ENCODE peak calls at places on chromosomes 1 and 21, in nine cellular contexts. G is HL-60, P is transverse colon, K is kidney, S is psoas muscle, D is endodermal cell, M is fibroblast of mammary gland, H is GM23338, T is fibroblast of the aortic adventitia. Z is an unnamed sample.

GRCh38 chr1:233448290-233448689 is 120.8 kb downstream of the MAP3K21 start:
- DNase-seq in T (no peak), M (no peak), K (no peak), S (no peak), H (no peak), D (no peak), P (no peak), G (no peak), Z (no peak)

GRCh38 chr1:46034601-46035516 is 97.6 kb downstream of the PIK3R3 start:
- DNase-seq in G (no peak), H (peak), K (no peak), M (no peak), P (no peak), T (no peak), D (peak), S (no peak), Z (no peak)

GRCh38 chr1:12478612-12478985 is 139.4 kb downstream of the DHRS3 start:
- DNase-seq in G (no peak), H (no peak), K (no peak), M (no peak), D (no peak), P (peak), S (no peak), T (no peak), Z (no peak)

GRCh38 chr21:8989883-8990325 is 1531.5 kb upstream of the TPTE start:
- DNase-seq in H (peak), M (no peak), D (peak), P (no peak), S (no peak), G (no peak), T (no peak), K (no peak), Z (peak)

GRCh38 chr1:212512731-212513559 is 80.2 kb downstream of the NENF start:
- DNase-seq in T (peak), G (no peak), S (no peak), H (no peak), K (no peak), P (no peak), M (peak), D (peak), Z (no peak)

GRCh38 chr1:81894867-81895266 is 94.1 kb downstream of the ADGRL2 start:
- DNase-seq in M (peak), D (no peak), S (no peak), G (no peak), K (no peak), T (no peak), H (no peak), P (no peak), Z (peak)

GRCh38 chr1:204294371-204294770 is 65.4 kb downstream of the PLEKHA6 start:
- DNase-seq in G (no peak), D (no peak), H (no peak), K (no peak), P (peak), T (peak), M (peak), S (peak), Z (peak)

GRCh38 chr1:176617881-176618280 is 154.9 kb downstream of the PAPPA2 start:
- DNase-seq in G (no peak), T (peak), D (no peak), P (no peak), M (no peak), H (peak), K (no peak), S (no peak), Z (no peak)

DNA sequence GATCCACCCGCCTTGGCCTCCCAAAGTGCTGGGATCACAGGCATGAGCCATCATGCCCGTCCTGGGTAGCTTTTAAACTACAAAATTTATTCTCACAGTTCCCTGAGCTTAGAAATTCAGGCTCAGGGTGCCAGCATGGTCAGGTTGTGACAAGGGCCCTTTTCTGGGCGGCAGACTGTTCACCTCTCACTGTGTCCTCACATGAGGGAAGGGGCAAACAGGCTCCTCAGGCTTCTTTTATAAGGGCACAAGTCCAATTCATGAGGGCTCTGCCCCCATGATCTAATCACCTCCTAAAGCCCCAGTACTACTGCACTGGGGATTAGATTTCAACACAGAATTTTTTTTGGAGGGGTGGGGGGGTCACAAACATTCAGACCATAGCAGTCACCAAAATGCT is 36.8 kb downstream of the GNG4 start:
- DNase-seq in P (no peak), G (no peak), M (no peak), H (no peak), T (no peak), K (no peak), D (no peak), S (no peak), Z (no peak)
- TF ChIP-seq CTCF in P (no peak), G (no peak), M (no peak), H (no peak), T (no peak), K (no peak), D (no peak), S (no peak), Z (no peak)

GRCh38 chr1:209723265-209723664 is 18.6 kb downstream of the HSD11B1 start:
- DNase-seq in P (no peak), K (no peak), H (no peak), G (no peak), T (no peak), S (no peak), D (no peak), M (no peak), Z (no peak)
- H3K4me3 ChIP-seq in P (no peak), K (no peak), H (no peak), G (no peak), T (no peak), S (no peak), D (no peak), M (no peak), Z (no peak)

DNA sequence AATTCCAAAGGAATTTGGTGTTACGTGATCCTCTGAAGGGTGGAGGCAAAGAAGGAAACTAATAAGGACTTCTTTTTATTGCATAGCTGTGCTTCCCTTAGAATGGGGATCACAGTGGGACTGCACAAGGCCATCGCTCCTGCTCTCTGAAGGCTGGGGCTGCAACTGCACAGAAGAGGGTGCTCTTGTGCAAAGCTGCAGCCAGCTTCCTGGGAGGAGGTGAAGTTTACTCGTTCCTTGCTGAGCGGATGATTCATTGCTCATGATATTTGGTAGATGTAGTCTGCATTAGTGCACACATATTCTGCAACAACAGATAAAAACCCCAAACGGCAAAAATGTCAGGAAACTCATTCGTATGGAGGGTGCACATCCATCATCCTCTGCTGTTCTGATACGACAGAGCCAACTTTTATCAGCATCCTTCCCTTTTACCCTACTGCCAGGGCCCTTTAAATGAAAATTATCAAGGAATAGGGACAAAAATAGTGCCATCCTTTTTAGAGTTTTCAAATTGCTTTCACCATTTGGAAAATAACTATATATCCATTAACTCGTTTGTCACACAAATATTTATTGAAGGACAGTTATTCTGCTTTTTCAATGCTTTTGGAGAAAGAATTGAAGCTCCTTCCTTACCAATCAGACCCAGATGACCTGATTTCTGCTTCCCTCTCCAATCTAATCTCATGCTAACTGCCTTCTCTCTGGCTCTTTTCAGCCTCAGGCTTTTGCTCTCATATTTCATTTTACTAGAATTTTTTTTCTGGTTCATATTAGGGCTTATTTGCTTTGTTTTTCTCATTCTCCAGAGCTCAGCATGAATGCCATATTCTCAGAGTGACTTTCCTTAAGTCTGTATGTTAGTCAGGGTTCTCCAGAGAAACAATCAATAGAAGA is 263.6 kb downstream of the DUSP10 start:
- DNase-seq in K (no peak), H (peak), T (peak), G (no peak), P (peak), D (peak), M (peak), S (peak), Z (peak)
- TF ChIP-seq CTCF in K (peak), H (peak), T (peak), G (peak), P (no peak), D (peak), M (peak), S (peak), Z (peak)

GRCh38 chr1:208988811-208989222 is 594.7 kb upstream of the CAMK1G start:
- DNase-seq in G (no peak), D (no peak), S (no peak), H (no peak), T (peak), P (peak), M (peak), K (no peak), Z (peak)
- H3K4me3 ChIP-seq in G (peak), D (no peak), S (peak), H (no peak), T (peak), P (peak), M (no peak), K (peak), Z (no peak)

DNA sequence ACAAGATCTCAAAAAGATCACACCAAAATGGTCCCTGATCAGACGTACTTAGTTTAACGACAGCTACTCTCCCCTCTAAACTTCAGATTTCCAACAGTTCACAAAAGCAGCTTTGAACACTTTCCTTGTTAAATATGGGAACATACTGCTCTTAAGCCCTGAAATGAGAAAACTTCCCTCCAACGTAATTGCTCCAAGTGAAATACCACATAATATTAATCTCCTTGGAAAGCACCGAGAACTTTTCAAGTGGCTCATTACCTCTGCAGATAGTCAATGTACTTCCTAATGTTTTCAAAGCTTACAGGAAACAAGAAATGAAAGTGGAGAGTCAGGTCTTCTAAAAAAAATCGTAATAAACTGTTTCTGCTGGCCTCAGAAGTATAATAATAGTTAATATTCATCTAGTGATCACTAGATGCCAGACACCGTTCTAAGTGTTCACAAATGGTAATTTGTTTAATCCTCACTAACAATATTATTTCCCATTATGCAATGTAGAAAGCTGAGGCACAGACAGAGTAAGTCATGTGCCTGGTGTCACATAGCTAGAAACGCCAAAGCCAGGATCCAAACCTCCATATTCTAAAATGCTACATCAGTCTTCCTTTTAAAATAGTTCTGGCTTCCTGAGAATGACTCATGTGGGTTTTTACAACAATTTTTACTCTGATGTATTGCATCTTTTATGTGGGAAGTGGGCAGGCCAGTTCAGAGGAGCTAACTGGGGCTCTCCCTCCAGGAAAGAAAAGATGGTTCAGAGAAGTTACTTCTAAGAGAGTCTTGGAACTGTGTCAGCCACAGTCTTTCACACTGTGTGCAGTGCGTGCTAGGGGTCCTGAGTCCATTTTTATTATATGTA is 177.2 kb downstream of the PLPPR4 start:
- DNase-seq in M (peak), S (no peak), P (no peak), D (no peak), K (no peak), G (no peak), H (no peak), T (peak), Z (no peak)
- TF ChIP-seq CTCF in M (no peak), S (no peak), P (no peak), D (no peak), K (no peak), G (no peak), H (no peak), T (no peak), Z (no peak)

GRCh38 chr21:44304041-44304738 is 4.3 kb downstream of the PFKL start:
- DNase-seq in G (no peak), P (peak), H (no peak), S (no peak), D (no peak), K (no peak), T (no peak), M (no peak), Z (no peak)

GRCh38 chr21:44306926-44307687 is 7.3 kb downstream of the PFKL start:
- DNase-seq in K (no peak), M (no peak), G (no peak), T (peak), H (no peak), D (no peak), P (no peak), S (no peak), Z (no peak)

GRCh38 chr21:44305691-44306090 is 5.8 kb downstream of the PFKL start:
- DNase-seq in P (no peak), M (no peak), D (no peak), H (no peak), K (no peak), T (no peak), G (no peak), S (no peak), Z (no peak)

GRCh38 chr21:44303490-44303981 is 3.7 kb downstream of the PFKL start:
- DNase-seq in K (peak), S (no peak), G (no peak), M (no peak), P (peak), D (no peak), H (no peak), T (no peak), Z (no peak)

DNA sequence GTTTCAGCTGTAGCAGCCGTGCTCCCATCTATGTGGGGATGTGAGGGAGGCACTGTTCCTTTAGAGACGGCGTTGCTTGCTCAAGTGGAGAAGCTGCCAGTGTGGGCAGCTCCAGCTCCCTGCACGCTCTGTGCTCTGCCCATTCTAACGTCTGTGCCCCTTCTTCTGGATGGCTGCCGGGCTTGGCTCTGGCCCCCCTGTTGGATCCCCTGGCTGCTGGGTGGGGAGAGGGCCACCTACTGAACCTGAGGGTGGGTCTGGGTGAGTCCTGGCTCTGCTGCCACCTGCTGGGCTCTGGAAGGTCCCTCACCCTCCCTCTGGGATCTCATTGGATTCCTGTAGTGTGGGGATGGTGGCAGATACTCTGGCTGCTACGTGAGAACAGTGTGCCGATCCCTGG is 5.0 kb downstream of the PFKL start:
- DNase-seq in G (no peak), H (peak), D (peak), T (peak), K (no peak), P (peak), S (no peak), M (peak), Z (peak)
- H3K4me3 ChIP-seq in G (no peak), H (no peak), D (no peak), T (no peak), K (peak), P (no peak), S (no peak), M (no peak), Z (no peak)

Z was measured in cardiac fibroblast.